ENCODE peak calls at places on chromosomes 5 and 9, in four cellular contexts. G is T follicular helper cell, V is T-cell, A is left lung. D is an unnamed sample.

GRCh38 chr9:13228431-13228830 is 51.1 kb downstream of the MPDZ start:
- DNase-seq in G (no peak), V (no peak), A (no peak), D (no peak)

GRCh38 chr5:74257645-74258328 is 382.7 kb downstream of the ENC1 start:
- DNase-seq in G (no peak), V (no peak), A (no peak), D (no peak)

GRCh38 chr5:123438244-123438643 is 15.0 kb upstream of the CEP120 start:
- DNase-seq in G (no peak), V (no peak), A (no peak), D (no peak)

GRCh38 chr5:169299146-169299545 is 1.8 kb downstream of the SLIT3 start:
- DNase-seq in G (no peak), V (no peak), A (no peak), D (no peak)

GRCh38 chr9:110270211-110270995 is 14.1 kb upstream of the TXN start:
- DNase-seq in G (no peak), V (no peak), A (no peak), D (no peak)

GRCh38 chr5:67255881-67256280 is 59.3 kb upstream of the CD180 start:
- DNase-seq in G (no peak), V (no peak), A (no peak), D (no peak)

GRCh38 chr5:129003232-129003631 is 37.9 kb downstream of the SLC27A6 start:
- DNase-seq in G (no peak), V (no peak), A (no peak), D (no peak)

GRCh38 chr9:116102596-116102995 is 51.0 kb upstream of the PAPPA start:
- DNase-seq in G (no peak), V (no peak), A (no peak), D (no peak)

GRCh38 chr9:88198346-88198807 is 60.1 kb upstream of the SPATA31C2 start:
- DNase-seq in G (no peak), V (no peak), A (no peak), D (no peak)

GRCh38 chr9:127853312-127854168 is 918 bp downstream of the ENG start:
- DNase-seq in G (no peak), V (no peak), A (no peak), D (no peak)

GRCh38 chr9:109409998-109410397 is 88.1 kb downstream of the PTPN3 start:
- DNase-seq in G (no peak), V (no peak), A (no peak), D (no peak)

GRCh38 chr5:107396351-107396690 is 274.4 kb downstream of the EFNA5 start:
- DNase-seq in G (no peak), V (no peak), A (no peak), D (no peak)

GRCh38 chr9:87518702-87519335 is 21.2 kb downstream of the DAPK1 start:
- DNase-seq in G (no peak), V (no peak), A (no peak), D (no peak)

GRCh38 chr5:139658501-139658927 is 10.4 kb downstream of the CXXC5 start:
- DNase-seq in G (no peak), V (no peak), A (no peak), D (no peak)

GRCh38 chr5:53643445-53643844 is 83.0 kb downstream of the NDUFS4 start:
- DNase-seq in G (no peak), V (no peak), A (no peak), D (no peak)

GRCh38 chr9:121280715-121281613 is 13.0 kb downstream of the GSN start:
- DNase-seq in G (no peak), V (no peak), A (no peak), D (no peak)

GRCh38 chr5:36407396-36407795 is 105.7 kb upstream of the RANBP3L start:
- DNase-seq in G (no peak), V (no peak), A (no peak), D (no peak)

GRCh38 chr5:56269216-56269927 is 36.2 kb upstream of the ANKRD55 start:
- DNase-seq in G (no peak), V (no peak), A (no peak), D (no peak)

GRCh38 chr5:132962429-132962928 is 955 bp downstream of the AFF4 start:
- DNase-seq in G (no peak), V (no peak), A (no peak), D (no peak)

GRCh38 chr5:107875834-107876233 is 205.1 kb upstream of the EFNA5 start:
- DNase-seq in G (no peak), V (no peak), A (no peak), D (no peak)

GRCh38 chr9:98708933-98709911 is at the start of gene GABBR2:
- DNase-seq in G (no peak), V (no peak), A (no peak), D (no peak)

GRCh38 chr9:105647595-105648349 is 14.5 kb upstream of the TAL2 start:
- DNase-seq in G (no peak), V (no peak), A (no peak), D (no peak)

GRCh38 chr5:133936611-133937015 is 31.8 kb downstream of the C5orf15 start:
- DNase-seq in G (no peak), V (no peak), A (peak), D (no peak)

GRCh38 chr9:84856181-84856632 is 186.7 kb downstream of the NTRK2 start:
- DNase-seq in G (no peak), V (no peak), A (no peak), D (no peak)

GRCh38 chr9:13963005-13963653 is 350.8 kb downstream of the NFIB start:
- DNase-seq in G (no peak), V (no peak), A (no peak), D (no peak)

GRCh38 chr9:33620738-33621439 is 96.8 kb downstream of the ANKRD18B start:
- DNase-seq in G (no peak), V (no peak), A (no peak), D (no peak)

GRCh38 chr5:132437604-132438275 is 52.8 kb downstream of the IRF1 start:
- DNase-seq in G (peak), V (peak), A (peak), D (peak)

GRCh38 chr5:74103131-74104023 is 477.4 kb downstream of the ARHGEF28 start:
- DNase-seq in G (no peak), V (no peak), A (no peak), D (no peak)

GRCh38 chr9:13110766-13111400 is 168.6 kb downstream of the MPDZ start:
- DNase-seq in G (no peak), V (no peak), A (no peak), D (no peak)

GRCh38 chr5:92309336-92309991 is 926.3 kb upstream of the ARRDC3 start:
- DNase-seq in G (no peak), V (no peak), A (no peak), D (no peak)

GRCh38 chr5:96745844-96746531 is 61.8 kb downstream of the ERAP1 start:
- DNase-seq in G (no peak), V (no peak), A (no peak), D (no peak)

GRCh38 chr9:73446306-73446705 is 294.6 kb downstream of the ANXA1 start:
- DNase-seq in G (no peak), V (no peak), A (no peak), D (no peak)

D was measured in CD4-positive, alpha-beta T cell.